ENCODE peak calls at places on chromosome 17, in four cellular contexts. U, S, Q and V are unnamed samples.
A peak's percentile ranks its signal among the peaks of the same experiment; 100 is the strongest.

GRCh38 chr17:5584971-5585794 is 874 bp upstream of the NLRP1 start:
- DNase-seq in U (peak; percentile 89), S (no peak), Q (no peak), V (peak; percentile 64)

GRCh38 chr17:44176671-44177501 is 6.4 kb downstream of the ASB16 start:
- DNase-seq in U (no peak), S (no peak), Q (no peak), V (no peak)

GRCh38 chr17:78653382-78653781 is 76.2 kb upstream of the DNAH17 start:
- DNase-seq in U (peak; percentile 47), S (no peak), Q (no peak), V (no peak)

GRCh38 chr17:13884347-13884746 is 185.0 kb upstream of the COX10 start:
- DNase-seq in U (no peak), S (no peak), Q (no peak), V (no peak)

GRCh38 chr17:28693866-28694265 is 17.8 kb downstream of the PROCA1 start:
- DNase-seq in U (no peak), S (no peak), Q (no peak), V (no peak)

GRCh38 chr17:36463916-36464764 is 22.3 kb upstream of the ZNHIT3 start:
- DNase-seq in U (peak; percentile 67), S (no peak), Q (no peak), V (peak; percentile 32)

GRCh38 chr17:20063665-20064648 is 54.8 kb downstream of the SPECC1 start:
- DNase-seq in U (peak; percentile 87), S (peak; percentile 57), Q (peak; percentile 90), V (peak; percentile 19)

GRCh38 chr17:71801301-71801700 is 319.5 kb upstream of the SOX9 start:
- DNase-seq in U (no peak), S (peak; percentile 41), Q (no peak), V (no peak)

GRCh38 chr17:17454276-17454675 is 22.5 kb upstream of the MED9 start:
- DNase-seq in U (no peak), S (no peak), Q (no peak), V (no peak)

GRCh38 chr17:18267927-18268711 is 7.7 kb downstream of the MIEF2 start:
- DNase-seq in U (peak; percentile 73), S (no peak), Q (no peak), V (no peak)

GRCh38 chr17:15981646-15982580 is 17.6 kb downstream of the ZSWIM7 start:
- DNase-seq in U (peak; percentile 84), S (no peak), Q (no peak), V (no peak)

GRCh38 chr17:72416054-72416691 is 295.4 kb downstream of the SOX9 start:
- DNase-seq in U (no peak), S (no peak), Q (no peak), V (no peak)

GRCh38 chr17:82518826-82519810 is at the start of gene FOXK2:
- DNase-seq in U (peak; percentile 95), S (peak; percentile 86), Q (peak; percentile 95), V (peak; percentile 73)

GRCh38 chr17:71180801-71181385 is 939.9 kb upstream of the SOX9 start:
- DNase-seq in U (peak; percentile 52), S (no peak), Q (no peak), V (peak; percentile 52)

GRCh38 chr17:35684046-35684802 is 47.2 kb upstream of the RASL10B start:
- DNase-seq in U (peak; percentile 65), S (no peak), Q (no peak), V (peak; percentile 47)

GRCh38 chr17:28120766-28121165 is 78.3 kb downstream of the NLK start:
- DNase-seq in U (no peak), S (no peak), Q (no peak), V (no peak)

GRCh38 chr17:55312852-55313251 is 48.1 kb downstream of the HLF start:
- DNase-seq in U (no peak), S (no peak), Q (no peak), V (no peak)

GRCh38 chr17:16003841-16004240 is 4.2 kb downstream of the TTC19 start:
- DNase-seq in U (no peak), S (no peak), Q (no peak), V (no peak)

GRCh38 chr17:14061666-14062560 is 7.4 kb upstream of the COX10 start:
- DNase-seq in U (peak; percentile 84), S (no peak), Q (peak; percentile 66), V (peak; percentile 18)

GRCh38 chr17:79603771-79604170 is 7.1 kb downstream of the RBFOX3 start:
- DNase-seq in U (no peak), S (no peak), Q (no peak), V (no peak)

GRCh38 chr17:61000911-61001310 is 323.3 kb downstream of the BCAS3 start:
- DNase-seq in U (peak; percentile 81), S (no peak), Q (no peak), V (no peak)

GRCh38 chr17:79648181-79648831 is 37.5 kb upstream of the RBFOX3 start:
- DNase-seq in U (no peak), S (peak; percentile 19), Q (no peak), V (no peak)

GRCh38 chr17:42744283-42744805 is 496 bp downstream of the EZH1 start:
- DNase-seq in U (peak; percentile 41), S (peak; percentile 54), Q (peak; percentile 83), V (peak; percentile 28)

GRCh38 chr17:66523378-66524174 is 221.2 kb downstream of the PRKCA start:
- DNase-seq in U (peak; percentile 91), S (no peak), Q (no peak), V (no peak)

GRCh38 chr17:77085916-77086432 is 54.8 kb upstream of the SEC14L1 start:
- DNase-seq in U (no peak), S (no peak), Q (no peak), V (no peak)

GRCh38 chr17:28053044-28053670 is 10.7 kb downstream of the NLK start:
- DNase-seq in U (no peak), S (no peak), Q (no peak), V (no peak)

GRCh38 chr17:81308161-81308560 is 13.1 kb upstream of the SLC38A10 start:
- DNase-seq in U (no peak), S (no peak), Q (no peak), V (no peak)

GRCh38 chr17:29014716-29015115 is 8.9 kb upstream of the SEZ6 start:
- DNase-seq in U (no peak), S (no peak), Q (no peak), V (no peak)

GRCh38 chr17:17877548-17878358 is 41.0 kb upstream of the SREBF1 start:
- DNase-seq in U (peak; percentile 90), S (no peak), Q (peak; percentile 91), V (no peak)

GRCh38 chr17:61474235-61474927 is 22.2 kb downstream of the TBX4 start:
- DNase-seq in U (peak; percentile 66), S (no peak), Q (no peak), V (no peak)

GRCh38 chr17:9587969-9588656 is 11.7 kb downstream of the CFAP52 start:
- DNase-seq in U (no peak), S (no peak), Q (no peak), V (no peak)

GRCh38 chr17:42097691-42098661 is at the start of gene ZNF385C:
- DNase-seq in U (no peak), S (no peak), Q (no peak), V (no peak)

GRCh38 chr17:1298616-1299015 is 19.2 kb downstream of the TRARG1 start:
- DNase-seq in U (no peak), S (no peak), Q (no peak), V (no peak)

DNA sequence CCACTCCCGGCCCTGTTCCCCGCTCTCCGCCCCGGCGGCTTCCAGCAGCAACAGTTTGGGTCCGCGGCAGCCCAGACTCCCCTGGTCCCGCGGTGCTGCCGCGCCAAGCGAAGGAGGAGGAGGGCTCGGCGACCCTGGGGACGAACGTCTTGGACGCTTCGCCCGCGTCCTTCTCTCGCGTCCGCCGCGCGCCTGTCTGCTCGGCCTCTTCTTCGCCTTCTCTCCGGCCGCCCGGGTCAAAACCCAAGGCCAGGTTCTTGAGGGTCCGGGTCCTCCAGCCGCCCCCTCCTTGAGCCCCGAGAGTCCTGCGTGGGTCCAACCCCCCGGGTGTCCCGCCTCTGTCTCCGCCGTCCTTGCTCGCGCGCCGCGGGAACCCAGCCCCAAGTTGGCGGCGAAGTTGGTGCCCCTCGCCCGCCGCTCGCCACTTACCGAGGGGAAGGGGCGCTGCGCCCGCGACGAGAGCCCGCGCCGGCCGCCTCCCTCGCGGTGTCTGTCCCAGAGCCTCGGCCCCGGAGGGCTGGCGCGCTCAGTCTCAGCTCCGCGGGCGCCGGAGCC is 1.4 kb upstream of the GRIN2C start:
- DNase-seq in U (no peak), S (no peak), Q (no peak), V (no peak)
- H3K4me3 ChIP-seq in U (no peak overlapping the region), S (peak overlapping the region; percentile 46), Q (peak overlapping the region; percentile 8), V (no peak overlapping the region)

DNA sequence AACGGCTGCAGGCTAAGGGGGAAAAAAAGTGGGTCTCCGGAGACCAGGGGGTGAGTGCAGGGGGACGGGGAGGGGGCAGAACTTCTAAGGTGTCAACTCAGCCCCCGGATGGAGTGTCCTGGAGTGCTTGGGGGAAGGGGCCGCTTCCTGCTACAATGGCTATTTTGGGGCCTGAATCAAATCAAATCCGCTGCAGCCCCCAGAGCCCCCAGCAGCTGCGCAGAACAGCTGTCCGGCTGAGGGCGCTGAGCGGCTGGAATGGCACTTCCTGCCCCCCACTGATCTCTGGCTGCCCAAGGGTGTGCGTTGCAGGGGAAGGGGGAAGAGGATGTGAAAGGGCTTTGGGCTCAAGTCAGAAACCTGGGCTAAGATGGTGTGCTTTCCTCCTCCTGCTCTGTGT is 24.2 kb upstream of the PHB1 start:
- DNase-seq in U (no peak), S (no peak), Q (no peak), V (no peak)
- H3K4me3 ChIP-seq in U (no peak overlapping the region), S (no peak overlapping the region), Q (no peak overlapping the region), V (no peak overlapping the region)

GRCh38 chr17:38797091-38797490 is 2.3 kb downstream of the PIP4K2B start:
- DNase-seq in U (peak; percentile 55), S (no peak), Q (no peak), V (no peak)
- H3K4me3 ChIP-seq in U (no peak overlapping the region), S (peak overlapping the region; percentile 94), Q (peak overlapping the region; percentile 20), V (no peak overlapping the region)

GRCh38 chr17:31688704-31689103 is 170.3 kb downstream of the COPRS start:
- DNase-seq in U (no peak), S (no peak), Q (no peak), V (no peak)

GRCh38 chr17:31690118-31690517 is 168.9 kb downstream of the COPRS start:
- DNase-seq in U (peak; percentile 84), S (no peak), Q (no peak), V (no peak)

GRCh38 chr17:31686495-31686894 is 172.5 kb downstream of the COPRS start:
- DNase-seq in U (peak; percentile 43), S (no peak), Q (no peak), V (no peak)

GRCh38 chr17:31684901-31685300 is 174.1 kb downstream of the COPRS start:
- DNase-seq in U (no peak), S (no peak), Q (no peak), V (no peak)

GRCh38 chr17:31687505-31688126 is 171.4 kb downstream of the COPRS start:
- DNase-seq in U (no peak), S (no peak), Q (no peak), V (no peak)
- H3K4me3 ChIP-seq in U (no peak overlapping the region), S (no peak overlapping the region), Q (no peak overlapping the region), V (no peak overlapping the region)